ENCODE peak calls at places on chromosome 10, in eight cellular contexts. U, E, X, W, K, N, Q and Y are unnamed samples. For H3K9me3, the result is how much of the 10 kb centered on the place peaks cover.

GRCh38 chr10:95783741-95784140 is 27.8 kb downstream of the ENTPD1 start:
- DNase-seq in U (no peak), E (no peak), X (no peak), W (no peak), K (no peak), N (no peak), Q (no peak), Y (no peak)

GRCh38 chr10:29328988-29329387 is 40.1 kb downstream of the LYZL1 start:
- DNase-seq in U (no peak), E (no peak), X (no peak), W (peak), K (peak), N (peak), Q (no peak), Y (no peak)

GRCh38 chr10:76583711-76584161 is 1053.9 kb downstream of the KCNMA1 start:
- DNase-seq in U (no peak), E (peak), X (no peak), W (no peak), K (no peak), N (peak), Q (peak), Y (no peak)

GRCh38 chr10:78911533-78912340 is 157.0 kb upstream of the ZMIZ1 start:
- DNase-seq in U (no peak), E (no peak), X (no peak), W (no peak), K (no peak), N (peak), Q (no peak), Y (no peak)

GRCh38 chr10:80541144-80541750 is 3.5 kb downstream of the SH2D4B start:
- DNase-seq in U (no peak), E (peak), X (no peak), W (peak), K (peak), N (no peak), Q (no peak), Y (no peak)

GRCh38 chr10:114343623-114344306 is 60.5 kb downstream of the AFAP1L2 start:
- DNase-seq in U (no peak), E (peak), X (no peak), W (no peak), K (no peak), N (no peak), Q (no peak), Y (peak)

GRCh38 chr10:132123606-132124005 is 57.9 kb downstream of the JAKMIP3 start:
- DNase-seq in U (no peak), E (no peak), X (peak), W (peak), K (no peak), N (no peak), Q (no peak), Y (peak)

GRCh38 chr10:113603057-113603777 is 50.4 kb downstream of the HABP2 start:
- DNase-seq in U (no peak), E (no peak), X (no peak), W (peak), K (peak), N (no peak), Q (no peak), Y (no peak)

GRCh38 chr10:79311581-79312407 is 35.5 kb upstream of the PPIF start:
- DNase-seq in U (no peak), E (no peak), X (peak), W (no peak), K (no peak), N (no peak), Q (no peak), Y (peak)

GRCh38 chr10:78614744-78615143 is 454.0 kb upstream of the ZMIZ1 start:
- DNase-seq in U (no peak), E (no peak), X (no peak), W (no peak), K (no peak), N (no peak), Q (no peak), Y (no peak)

GRCh38 chr10:133141963-133142350 is 18.1 kb upstream of the KNDC1 start:
- DNase-seq in U (no peak), E (no peak), X (peak), W (peak), K (no peak), N (no peak), Q (no peak), Y (no peak)

GRCh38 chr10:121079226-121079625 is 228.1 kb downstream of the WDR11 start:
- DNase-seq in U (no peak), E (no peak), X (no peak), W (no peak), K (no peak), N (no peak), Q (no peak), Y (no peak)
- H3K9me3 ChIP-seq in U (under half), E (under half), X (under half), W (under half), K (under half), N (under half), Q (under half), Y (under half)

GRCh38 chr10:108899686-108900085 is 1023.6 kb downstream of the XPNPEP1 start:
- DNase-seq in U (no peak), E (no peak), X (no peak), W (no peak), K (no peak), N (no peak), Q (no peak), Y (no peak)

DNA sequence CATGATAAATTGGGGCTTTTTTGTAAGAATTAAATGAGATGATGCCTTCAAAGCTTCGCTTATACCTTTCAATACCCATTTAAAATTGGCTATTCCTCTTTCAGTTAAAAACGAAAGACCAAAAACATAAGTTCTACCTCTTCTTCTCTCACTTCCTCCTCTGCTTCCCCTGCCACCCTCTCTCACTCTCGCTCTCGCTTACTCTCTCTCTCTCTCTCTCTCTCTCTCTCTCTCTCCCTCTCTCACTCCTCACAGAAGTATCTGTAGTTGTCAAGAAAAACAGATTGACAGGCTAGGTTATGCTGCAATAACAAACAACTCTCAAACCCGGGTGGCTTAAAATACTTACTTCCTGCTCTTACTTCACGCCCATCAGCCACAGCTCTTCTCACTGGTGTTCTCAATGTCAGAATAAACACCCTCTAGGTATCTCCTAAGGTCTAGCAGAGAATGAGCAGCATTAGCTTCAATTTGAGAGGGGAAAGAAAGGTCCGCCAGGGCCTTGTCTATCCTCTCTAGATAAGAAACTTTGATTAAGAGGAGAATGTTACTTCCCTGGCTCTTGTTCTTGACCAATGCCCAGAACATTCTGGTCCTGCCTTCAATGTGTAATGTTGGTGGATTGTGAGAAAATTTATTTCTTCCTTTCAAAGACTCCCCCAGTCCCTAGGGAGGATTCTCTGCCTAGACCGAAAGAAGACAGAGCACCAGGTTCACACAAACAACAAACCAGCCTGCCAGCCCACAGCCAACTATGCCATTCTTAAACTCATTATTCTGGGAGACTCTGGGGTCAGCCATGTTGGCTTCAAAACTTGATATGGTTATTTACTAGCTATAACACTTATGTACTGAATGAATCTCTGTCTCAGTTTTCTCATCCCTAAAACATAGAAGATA is 1028.7 kb downstream of the XPNPEP1 start:
- DNase-seq in U (no peak), E (no peak), X (no peak), W (no peak), K (no peak), N (no peak), Q (no peak), Y (no peak)
- H3K9me3 ChIP-seq in U (under half), E (under half), X (under half), W (under half), K (under half), N (under half), Q (under half), Y (under half)

DNA sequence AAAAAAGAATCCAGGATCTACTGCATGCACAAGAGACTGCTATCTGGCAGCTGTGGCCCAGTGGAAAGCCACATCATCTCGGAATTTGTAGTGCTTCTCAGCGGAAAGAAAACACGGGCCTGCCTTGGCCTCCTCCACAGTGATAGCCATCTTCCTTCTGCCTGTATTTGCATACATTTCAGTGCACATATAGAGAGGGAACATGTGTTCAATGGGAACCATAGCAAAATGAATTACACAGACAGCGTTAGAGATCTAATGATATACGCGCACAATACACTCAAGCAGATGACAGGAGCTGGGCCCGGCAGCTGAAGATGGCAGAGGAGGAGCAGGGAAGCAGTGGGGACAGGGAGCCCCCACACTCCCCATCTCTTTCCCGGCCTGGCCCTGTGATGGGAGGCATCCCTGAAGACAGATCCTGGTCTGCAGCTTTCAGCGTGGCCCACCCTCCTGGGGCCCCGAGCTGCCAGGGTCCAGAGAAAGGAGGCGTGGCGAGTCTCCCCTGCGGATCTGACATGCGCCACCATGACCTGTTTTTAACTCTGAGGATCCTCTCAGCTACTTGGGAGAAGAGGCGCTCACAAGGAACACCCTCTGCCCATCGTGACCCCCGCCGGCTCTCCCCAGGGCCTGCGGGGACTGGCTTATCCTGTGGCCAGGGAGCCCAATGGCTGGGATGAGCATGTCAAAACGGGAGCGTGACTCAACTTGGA is 93.9 kb downstream of the EBF3 start:
- DNase-seq in U (no peak), E (no peak), X (no peak), W (no peak), K (no peak), N (no peak), Q (no peak), Y (no peak)
- H3K9me3 ChIP-seq in U (under half), E (under half), X (under half), W (under half), K (under half), N (under half), Q (under half), Y (under half)

GRCh38 chr10:37826806-37827205 is 30.6 kb downstream of the ZNF248 start:
- DNase-seq in U (no peak), E (no peak), X (no peak), W (no peak), K (no peak), N (no peak), Q (no peak), Y (no peak)

GRCh38 chr10:37819797-37820196 is 37.6 kb downstream of the ZNF248 start:
- DNase-seq in U (no peak), E (no peak), X (no peak), W (no peak), K (no peak), N (no peak), Q (no peak), Y (no peak)

GRCh38 chr10:37816290-37816689 is 41.1 kb downstream of the ZNF248 start:
- DNase-seq in U (no peak), E (no peak), X (no peak), W (no peak), K (no peak), N (no peak), Q (no peak), Y (no peak)

GRCh38 chr10:37821237-37821636 is 36.2 kb downstream of the ZNF248 start:
- DNase-seq in U (no peak), E (no peak), X (no peak), W (no peak), K (no peak), N (no peak), Q (no peak), Y (no peak)
- H3K9me3 ChIP-seq in U (under half), E (under half), X (under half), W (under half), K (half or more), N (under half), Q (under half), Y (half or more)

GRCh38 chr10:64036306-64036930 is 515.2 kb downstream of the REEP3 start:
- DNase-seq in U (no peak), E (no peak), X (no peak), W (no peak), K (no peak), N (peak), Q (no peak), Y (no peak)
- H3K9me3 ChIP-seq in U (under half), E (under half), X (under half), W (under half), K (under half), N (under half), Q (under half), Y (under half)

GRCh38 chr10:42477170-42477569 is 161.2 kb downstream of the ZNF33B start:
- DNase-seq in U (no peak), E (no peak), X (no peak), W (no peak), K (no peak), N (no peak), Q (no peak), Y (no peak)

GRCh38 chr10:42479057-42479456 is 159.3 kb downstream of the ZNF33B start:
- DNase-seq in U (no peak), E (no peak), X (no peak), W (no peak), K (no peak), N (no peak), Q (no peak), Y (no peak)

GRCh38 chr10:42482411-42482810 is 156.0 kb downstream of the ZNF33B start:
- DNase-seq in U (no peak), E (no peak), X (no peak), W (no peak), K (no peak), N (no peak), Q (no peak), Y (no peak)
- H3K9me3 ChIP-seq in U (under half), E (under half), X (under half), W (under half), K (under half), N (under half), Q (under half), Y (under half)